ENCODE peak calls at places on chromosomes 2 and 18, in four cellular contexts. X is H9, I is neuronal stem cell, R is mesenchymal stem cell. L is an unnamed sample.
A peak's percentile ranks its signal among the peaks of the same experiment; 100 is the strongest.

GRCh38 chr2:158486150-158486969 is 29.6 kb downstream of the PKP4 start:
- DNase-seq in R (no peak), X (no peak), I (no peak), L (peak; percentile 5)

GRCh38 chr2:186919272-186919671 is 70.3 kb upstream of the ZSWIM2 start:
- DNase-seq in I (no peak), X (no peak), R (peak; percentile 95), L (peak; percentile 82)

GRCh38 chr18:26190506-26190905 is 35.7 kb upstream of the TAF4B start:
- DNase-seq in R (no peak), I (no peak), X (no peak), L (no peak)

GRCh38 chr2:185306119-185306518 is 432.5 kb upstream of the FSIP2 start:
- DNase-seq in X (no peak), R (no peak), I (no peak), L (no peak)

GRCh38 chr2:119063146-119063545 is 95.4 kb downstream of the C1QL2 start:
- DNase-seq in I (no peak), X (no peak), R (no peak), L (no peak)

GRCh38 chr2:212536385-212537310 is 2.0 kb downstream of the ERBB4 start:
- DNase-seq in I (peak; percentile 78), R (peak; percentile 17), X (peak; percentile 54), L (no peak)

GRCh38 chr2:177338177-177338721 is 54.3 kb upstream of the AGPS start:
- DNase-seq in X (no peak), I (no peak), R (peak; percentile 85), L (peak; percentile 68)

GRCh38 chr2:42118759-42119569 is 50.2 kb upstream of the EML4 start:
- DNase-seq in R (no peak), I (no peak), X (no peak), L (no peak)

GRCh38 chr2:196459539-196459938 is 180.0 kb upstream of the CCDC150 start:
- DNase-seq in I (no peak), R (peak; percentile 70), X (no peak), L (peak; percentile 55)

GRCh38 chr18:59839931-59840685 is 59.7 kb upstream of the PMAIP1 start:
- DNase-seq in X (no peak), I (no peak), R (no peak), L (no peak)

GRCh38 chr2:15378148-15378908 is 182.8 kb downstream of the NBAS start:
- DNase-seq in X (no peak), I (no peak), R (no peak), L (no peak)

GRCh38 chr18:79106084-79106483 is 36.9 kb downstream of the ATP9B start:
- DNase-seq in X (no peak), R (no peak), I (no peak), L (no peak)

GRCh38 chr2:9110893-9111569 is 95.6 kb upstream of the ASAP2 start:
- DNase-seq in R (peak; percentile 27), X (peak; percentile 94), I (peak; percentile 29), L (peak; percentile 32)

GRCh38 chr2:128496700-128497099 is 178.0 kb upstream of the HS6ST1 start:
- DNase-seq in R (no peak), I (no peak), X (no peak), L (no peak)

GRCh38 chr2:54444503-54444902 is 11.6 kb upstream of the SPTBN1 start:
- DNase-seq in R (peak; percentile 5), I (no peak), X (no peak), L (no peak)

GRCh38 chr2:175679231-175679630 is 322.8 kb downstream of the LNPK start:
- DNase-seq in X (no peak), I (no peak), R (no peak), L (no peak)

GRCh38 chr18:73151086-73151485 is 283.3 kb upstream of the NETO1 start:
- DNase-seq in X (no peak), R (peak; percentile 6), I (no peak), L (peak; percentile 20)

GRCh38 chr2:24565537-24565936 is 74.5 kb downstream of the NCOA1 start:
- DNase-seq in X (no peak), R (no peak), I (no peak), L (no peak)

GRCh38 chr18:57784034-57784815 is 18.9 kb downstream of the ATP8B1 start:
- DNase-seq in X (no peak), R (peak; percentile 80), I (no peak), L (peak; percentile 87)

GRCh38 chr2:240174496-240174895 is 34.0 kb upstream of the OTOS start:
- DNase-seq in R (no peak), I (no peak), X (no peak), L (no peak)

GRCh38 chr2:240060977-240061591 is 7.8 kb upstream of the OR6B3 start:
- DNase-seq in I (peak; percentile 31), X (no peak), R (peak; percentile 60), L (peak; percentile 57)

GRCh38 chr18:13565228-13565627 is 161.1 kb downstream of the FAM210A start:
- DNase-seq in R (no peak), X (no peak), I (no peak), L (no peak)

GRCh38 chr18:31675404-31675803 is 9.0 kb downstream of the B4GALT6 start:
- DNase-seq in I (no peak), R (no peak), X (no peak), L (no peak)

GRCh38 chr2:159111346-159111922 is 143.0 kb downstream of the TANC1 start:
- DNase-seq in X (no peak), I (no peak), R (no peak), L (no peak)

GRCh38 chr2:36650031-36650430 is 46.5 kb upstream of the VIT start:
- DNase-seq in R (peak; percentile 77), I (no peak), X (peak; percentile 62), L (peak; percentile 75)

GRCh38 chr2:127586136-127586535 is 50.7 kb downstream of the MYO7B start:
- DNase-seq in I (no peak), R (no peak), X (no peak), L (no peak)

GRCh38 chr2:9693138-9693520 is 62.3 kb upstream of the YWHAQ start:
- DNase-seq in I (no peak), X (no peak), R (peak; percentile 60), L (peak; percentile 48)

GRCh38 chr2:152658221-152658620 is 59.0 kb downstream of the PRPF40A start:
- DNase-seq in I (no peak), X (no peak), R (no peak), L (no peak)

GRCh38 chr18:3246636-3247242 is 862 bp upstream of the MYL12A start:
- DNase-seq in R (no peak), I (no peak), X (no peak), L (no peak)

GRCh38 chr2:200585730-200586643 is at the start of gene AOX1:
- DNase-seq in R (peak; percentile 66), I (peak; percentile 52), X (peak; percentile 86), L (peak; percentile 45)

GRCh38 chr2:120109186-120110061 is 96.5 kb downstream of the EPB41L5 start:
- DNase-seq in X (no peak), R (peak; percentile 53), I (no peak), L (peak; percentile 59)

GRCh38 chr18:70464343-70465114 is 175.7 kb downstream of the SOCS6 start:
- DNase-seq in R (peak; percentile 79), X (peak; percentile 78), I (peak; percentile 54), L (peak; percentile 55)

GRCh38 chr2:110770308-110770695 is 37.9 kb downstream of the ACOXL start:
- DNase-seq in R (no peak), I (no peak), X (no peak), L (no peak)
- H2BK5ac ChIP-seq in R (no peak overlapping the region), I (peak overlapping the region; percentile 83), X (no peak overlapping the region), L (no peak overlapping the region)

GRCh38 chr2:12286347-12286746 is 430.4 kb upstream of the TRIB2 start:
- DNase-seq in X (no peak), R (no peak), I (no peak), L (no peak)
- H2BK120ac ChIP-seq in X (no peak overlapping the region), R (peak overlapping the region; percentile 62), I (no peak overlapping the region), L (no peak overlapping the region)

GRCh38 chr2:47561371-47561770 is 158.4 kb downstream of the MSH2 start:
- DNase-seq in R (no peak), X (no peak), I (no peak), L (no peak)

GRCh38 chr2:47564129-47564528 is 161.2 kb downstream of the MSH2 start:
- DNase-seq in X (no peak), R (no peak), I (no peak), L (no peak)

GRCh38 chr2:47561906-47562305 is 158.9 kb downstream of the MSH2 start:
- DNase-seq in I (no peak), R (no peak), X (no peak), L (no peak)

GRCh38 chr2:47560107-47560819 is 157.3 kb downstream of the MSH2 start:
- DNase-seq in X (no peak), R (no peak), I (no peak), L (no peak)

DNA sequence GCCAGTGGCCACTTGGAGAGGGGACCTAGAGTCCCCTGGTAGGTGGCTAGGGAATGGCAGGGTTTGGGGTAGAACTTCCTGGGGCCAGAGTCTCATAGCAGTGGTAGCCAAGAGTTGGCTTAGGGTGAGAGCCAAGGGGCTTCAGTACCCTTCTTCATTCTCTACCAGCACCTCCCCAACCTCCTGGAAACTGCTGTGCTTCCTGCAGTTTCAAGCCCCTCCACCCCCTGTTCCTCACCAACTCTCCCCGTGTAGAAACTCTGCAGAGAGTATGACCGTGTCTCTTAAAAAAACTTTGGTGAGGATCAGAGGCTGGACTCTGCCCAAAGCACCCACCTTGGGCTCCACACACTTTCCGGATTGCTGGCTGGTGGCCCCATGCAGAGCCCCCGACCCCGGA is 159.6 kb downstream of the MSH2 start:
- DNase-seq in R (no peak), X (no peak), I (no peak), L (no peak)
- H2BK5ac ChIP-seq in R (no peak overlapping the region), X (no peak overlapping the region), I (no peak overlapping the region), L (no peak overlapping the region)

GRCh38 chr18:62716679-62717058 is 1.3 kb downstream of the PHLPP1 start:
- DNase-seq in I (peak; percentile 38), R (peak; percentile 66), X (peak; percentile 46), L (no peak)
- H2BK120ac ChIP-seq in I (no peak overlapping the region), R (no peak overlapping the region), X (no peak overlapping the region), L (no peak overlapping the region)

GRCh38 chr2:230343747-230344146 is 16.8 kb downstream of the SP140L start:
- DNase-seq in I (no peak), R (no peak), X (no peak), L (peak; percentile 12)

GRCh38 chr2:230347659-230348305 is 20.8 kb downstream of the SP140L start:
- DNase-seq in X (no peak), R (peak; percentile 57), I (no peak), L (peak; percentile 31)

GRCh38 chr2:230348792-230349191 is 21.8 kb downstream of the SP140L start:
- DNase-seq in I (no peak), X (no peak), R (no peak), L (no peak)

GRCh38 chr2:230346465-230346864 is 19.5 kb downstream of the SP140L start:
- DNase-seq in R (no peak), X (no peak), I (no peak), L (no peak)

GRCh38 chr2:230346921-230347533 is 20.0 kb downstream of the SP140L start:
- DNase-seq in R (no peak), I (no peak), X (no peak), L (peak; percentile 8)
- H2BK5ac ChIP-seq in R (no peak overlapping the region), I (no peak overlapping the region), X (no peak overlapping the region), L (no peak overlapping the region)

DNA sequence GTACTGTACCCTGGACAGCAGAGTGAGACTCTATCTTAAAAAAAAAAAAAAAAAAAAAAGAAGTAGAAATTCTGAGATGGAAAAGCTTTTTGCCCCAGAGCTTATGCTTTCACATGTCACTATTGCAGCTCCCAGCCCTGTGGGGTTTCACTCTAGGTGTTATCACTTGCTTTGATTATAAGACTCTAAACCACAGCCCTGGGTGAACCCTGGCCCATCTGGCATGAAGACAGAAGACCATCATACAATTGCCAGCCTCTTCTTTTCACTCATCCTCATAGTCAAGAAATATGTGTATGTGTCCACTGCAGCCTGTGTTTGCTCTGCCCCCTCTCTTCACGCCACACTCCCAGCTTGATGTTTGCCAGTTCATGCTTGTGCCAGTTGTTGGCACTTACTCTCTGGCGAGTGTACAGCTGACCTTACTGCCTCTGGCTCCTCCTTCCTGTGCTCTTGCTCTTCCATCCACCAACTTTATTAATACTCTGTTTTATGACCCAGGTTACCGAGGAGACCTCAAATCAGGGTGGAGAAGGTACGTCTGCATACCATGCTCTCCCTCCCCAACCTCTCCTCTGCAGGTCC is 136.7 kb upstream of the NCK2 start:
- DNase-seq in R (no peak), X (no peak), I (no peak), L (no peak)
- H2BK120ac ChIP-seq in R (no peak overlapping the region), X (no peak overlapping the region), I (no peak overlapping the region), L (no peak overlapping the region)

L was measured in IMR-90.